ENCODE peak calls at places on chromosomes 7 and 10, in four cellular contexts. R, H, G and S are unnamed samples.

GRCh38 chr10:326894-327635 is 191.8 kb downstream of the ZMYND11 start:
- DNase-seq in R (no peak), G (no peak), H (no peak), S (no peak)

GRCh38 chr10:84263716-84264115 is 18.9 kb downstream of the RGR start:
- DNase-seq in G (no peak), R (no peak), H (no peak), S (no peak)

GRCh38 chr7:148395292-148395691 is 195.3 kb upstream of the C7orf33 start:
- DNase-seq in R (no peak), H (no peak), G (no peak), S (no peak)

GRCh38 chr10:4723860-4724259 is 102.1 kb upstream of the AKR1E2 start:
- DNase-seq in H (no peak), R (no peak), G (no peak), S (no peak)

GRCh38 chr7:106774768-106775551 is 90.1 kb upstream of the PIK3CG start:
- DNase-seq in H (no peak), G (no peak), R (peak; percentile 56), S (no peak)

GRCh38 chr10:116256749-116257259 is 16.2 kb downstream of the GFRA1 start:
- DNase-seq in H (no peak), G (no peak), R (no peak), S (no peak)

GRCh38 chr10:110992011-110992800 is 72.8 kb downstream of the SHOC2 start:
- DNase-seq in R (no peak), G (no peak), H (peak; percentile 67), S (no peak)

GRCh38 chr10:74150151-74151056 is at the start of gene AP3M1:
- DNase-seq in H (peak; percentile 92), R (no peak), G (no peak), S (peak; percentile 62)

GRCh38 chr7:75817112-75817511 is 3.5 kb upstream of the CCL24 start:
- DNase-seq in R (no peak), G (no peak), H (no peak), S (no peak)

GRCh38 chr10:6256439-6256838 is 53.7 kb downstream of the PFKFB3 start:
- DNase-seq in R (no peak), H (no peak), G (no peak), S (no peak)

GRCh38 chr7:131071786-131072504 is 255.7 kb upstream of the MKLN1 start:
- DNase-seq in H (no peak), G (no peak), R (peak; percentile 90), S (no peak)

GRCh38 chr7:19491821-19492452 is 216.9 kb downstream of the POLR1F start:
- DNase-seq in G (no peak), R (peak; percentile 66), H (peak; percentile 25), S (no peak)

GRCh38 chr10:92395271-92395670 is 104.3 kb downstream of the MARCHF5 start:
- DNase-seq in R (no peak), G (no peak), H (no peak), S (no peak)

GRCh38 chr7:4712371-4713182 is 30.5 kb downstream of the FOXK1 start:
- DNase-seq in H (no peak), G (no peak), R (no peak), S (peak; percentile 93)

GRCh38 chr7:135390829-135391228 is 119.1 kb downstream of the CNOT4 start:
- DNase-seq in H (no peak), G (no peak), R (no peak), S (no peak)

GRCh38 chr7:20797174-20798080 is 10.7 kb upstream of the SP8 start:
- DNase-seq in H (no peak), G (no peak), R (no peak), S (no peak)

GRCh38 chr7:44981035-44981706 is 2.4 kb upstream of the MYO1G start:
- DNase-seq in G (no peak), H (no peak), R (no peak), S (no peak)

DNA sequence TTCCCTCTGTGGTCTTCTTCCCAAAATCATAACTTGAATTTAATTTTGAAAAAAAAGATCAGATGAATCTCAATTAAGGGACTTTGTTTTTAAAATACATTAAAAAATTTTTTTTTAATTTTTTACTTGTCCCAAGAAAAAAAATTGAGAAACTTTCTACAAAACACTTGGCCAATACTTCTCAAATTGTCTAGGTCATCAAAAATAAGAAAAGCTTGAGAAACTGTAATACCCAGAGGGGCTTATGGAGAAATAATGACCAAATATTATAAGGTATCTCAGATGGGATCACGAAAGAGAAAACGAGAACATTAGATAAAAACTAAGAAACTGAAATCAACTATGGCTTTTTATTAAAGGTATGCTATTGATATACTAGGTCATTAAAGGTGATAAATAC is 835.0 kb downstream of the GATA3 start:
- DNase-seq in R (no peak), G (no peak), H (no peak), S (no peak)
- TF ChIP-seq CTCF in R (no peak), G (no peak), H (no peak), S (no peak)

DNA sequence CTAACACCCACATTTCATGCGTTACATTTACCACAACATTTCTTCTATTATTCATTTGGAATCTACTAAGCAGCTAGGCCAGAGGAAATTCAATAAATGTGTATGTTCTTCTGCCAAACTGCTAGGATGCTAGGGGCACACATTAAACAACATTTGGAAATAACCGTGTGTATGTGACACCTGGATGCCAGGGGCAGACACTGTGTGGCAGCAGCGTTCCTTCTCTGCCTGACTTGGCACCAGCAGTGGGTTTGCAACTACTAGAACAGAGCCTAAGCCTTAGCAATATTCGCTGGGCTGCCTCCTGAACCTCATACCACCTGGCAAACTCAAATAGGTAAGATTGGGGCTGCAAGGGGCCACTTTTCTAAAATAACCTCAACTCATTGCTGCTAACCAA is 182.1 kb downstream of the CHCHD3 start:
- DNase-seq in H (no peak), G (no peak), R (peak; percentile 27), S (no peak)
- TF ChIP-seq CTCF in H (no peak), G (peak; percentile 41), R (no peak), S (no peak)

DNA sequence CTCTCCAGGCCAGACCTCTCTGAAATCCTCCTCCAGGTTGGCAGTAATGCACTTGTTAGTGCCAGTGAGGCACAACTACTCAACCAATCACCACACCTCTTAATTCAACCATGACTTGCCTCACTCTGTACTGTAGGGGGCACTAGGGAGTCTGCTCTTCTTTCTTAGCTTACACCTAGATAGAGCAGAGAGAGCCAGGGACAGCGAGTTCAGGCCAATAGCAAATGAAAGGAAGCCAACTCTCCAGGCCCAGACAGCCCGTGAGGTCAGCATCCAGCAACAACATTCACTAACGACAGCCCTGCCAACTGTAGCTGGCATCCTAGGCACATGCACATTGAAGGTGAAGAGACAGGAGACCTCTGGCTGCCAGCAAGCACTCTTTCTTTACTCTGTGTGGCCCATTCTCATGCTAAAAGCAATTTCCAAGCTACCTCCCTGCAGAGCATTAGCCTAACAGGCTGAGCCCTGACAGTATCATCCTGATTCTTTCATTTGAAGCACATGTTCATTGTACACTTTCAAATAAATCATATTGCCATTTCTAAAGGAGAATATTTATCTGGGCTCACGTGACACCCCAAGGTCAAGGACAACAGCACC is 136.3 kb downstream of the DPY19L1 start:
- DNase-seq in G (no peak), R (peak; percentile 5), H (no peak), S (no peak)
- TF ChIP-seq CTCF in G (peak; percentile 42), R (peak; percentile 40), H (peak; percentile 12), S (peak; percentile 22)

DNA sequence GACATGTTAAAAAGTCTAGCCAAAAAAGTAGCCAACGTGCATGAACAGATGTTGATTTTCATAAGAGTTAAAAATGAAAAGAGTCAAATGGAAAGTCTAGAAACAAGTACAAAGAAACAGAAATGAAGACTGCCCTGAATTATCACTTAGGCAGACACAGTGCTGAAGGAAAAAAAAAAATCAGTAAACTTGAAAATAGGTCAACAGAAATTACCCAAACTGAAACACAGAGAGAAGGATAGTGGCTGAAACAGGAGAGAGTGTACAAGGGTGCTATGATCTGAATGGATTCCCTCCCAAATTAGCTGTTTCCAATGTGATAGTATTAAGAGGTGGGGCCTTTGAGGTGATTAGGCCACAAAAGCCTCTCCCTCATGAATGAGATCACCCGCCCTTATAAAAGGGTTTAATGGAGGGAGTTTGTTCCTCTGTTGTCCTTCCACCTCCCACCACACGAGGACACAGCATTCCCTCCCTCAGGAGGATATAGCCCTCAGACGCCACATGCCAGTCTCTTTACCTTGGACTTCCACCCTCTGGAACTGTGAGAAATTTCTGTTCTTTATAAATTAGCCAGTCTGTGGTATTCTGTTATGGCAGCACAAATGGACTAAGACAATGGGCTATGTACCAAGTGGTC is 249.7 kb downstream of the AHR start:
- DNase-seq in R (no peak), G (no peak), H (no peak), S (no peak)
- TF ChIP-seq CTCF in R (no peak), G (no peak), H (no peak), S (no peak)

GRCh38 chr7:140604760-140605159 is 35.9 kb downstream of the DENND2A start:
- DNase-seq in R (no peak), G (no peak), H (no peak), S (no peak)

GRCh38 chr7:140607441-140607989 is 33.1 kb downstream of the DENND2A start:
- DNase-seq in G (no peak), R (peak; percentile 94), H (peak; percentile 55), S (no peak)

GRCh38 chr7:140604076-140604475 is 36.5 kb downstream of the DENND2A start:
- DNase-seq in H (no peak), G (no peak), R (no peak), S (no peak)

GRCh38 chr7:140601566-140602174 is 38.9 kb downstream of the DENND2A start:
- DNase-seq in R (no peak), H (no peak), G (no peak), S (no peak)

DNA sequence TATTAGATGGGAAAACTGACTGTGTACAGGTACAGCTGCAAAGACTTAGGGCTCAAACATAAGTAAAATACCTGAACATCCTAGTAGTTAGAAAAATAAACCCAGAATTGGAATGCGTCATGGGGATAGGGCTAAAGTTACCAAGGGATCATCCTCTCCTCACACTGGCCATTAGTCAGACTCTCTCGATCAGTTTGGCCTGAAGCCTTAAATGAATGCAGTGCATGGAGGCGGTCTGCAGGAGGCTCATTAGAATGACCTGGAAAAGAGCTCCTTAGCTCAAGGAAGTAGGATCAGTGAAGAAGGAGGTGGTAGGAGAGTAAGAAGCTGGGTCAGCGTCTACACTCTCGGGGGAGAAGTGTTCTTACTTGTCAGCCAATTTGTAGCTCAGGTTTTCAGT is 35.3 kb downstream of the DENND2A start:
- DNase-seq in R (no peak), H (no peak), G (no peak), S (no peak)
- TF ChIP-seq CTCF in R (no peak), H (no peak), G (no peak), S (no peak)

GRCh38 chr7:31855530-31855929 is 168.5 kb downstream of the PPP1R17 start:
- DNase-seq in G (no peak), H (no peak), R (no peak), S (no peak)

GRCh38 chr7:31860925-31861324 is 173.9 kb downstream of the PPP1R17 start:
- DNase-seq in R (no peak), H (no peak), G (no peak), S (no peak)

GRCh38 chr7:31856366-31856765 is 169.4 kb downstream of the PPP1R17 start:
- DNase-seq in H (no peak), G (no peak), R (no peak), S (no peak)

GRCh38 chr7:31857178-31857577 is 170.2 kb downstream of the PPP1R17 start:
- DNase-seq in R (no peak), H (no peak), G (no peak), S (no peak)

DNA sequence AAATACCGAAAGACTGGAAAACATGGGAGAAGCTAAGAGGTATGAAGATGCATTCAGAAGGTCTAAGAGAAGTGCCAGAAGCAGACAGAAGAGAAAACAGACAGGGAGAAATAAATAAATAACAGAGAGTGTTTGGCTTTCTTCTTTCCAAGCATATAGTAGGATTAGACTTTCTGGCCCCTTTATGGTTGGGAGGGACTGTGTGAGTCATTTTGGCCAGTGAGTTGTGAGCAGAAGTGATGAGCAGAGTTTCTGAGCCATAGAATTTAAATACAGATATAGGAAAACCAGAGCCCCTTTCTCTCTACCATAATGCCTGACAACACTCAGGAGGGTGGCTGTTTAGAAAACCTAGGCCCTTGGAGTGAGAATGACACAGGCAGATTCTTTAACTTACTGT is 171.0 kb downstream of the PPP1R17 start:
- DNase-seq in R (no peak), G (no peak), H (no peak), S (no peak)
- TF ChIP-seq CTCF in R (no peak), G (no peak), H (no peak), S (no peak)